ENCODE peak calls at places on chromosomes 13 and 19, in six cellular contexts. F is stromal cell of bone marrow; Q is activated CD4-positive, alpha-beta T cell treated with anti-CD3 and anti-CD28 coated beads for 24 hours; N is CD8-positive, alpha-beta memory T cell; Z is ovary; E is hepatic stellate cell. G is an unnamed sample.
A peak's percentile ranks its signal among the peaks of the same experiment; 100 is the strongest.

GRCh38 chr19:41887711-41888382 is 4.9 kb downstream of the ARHGEF1 start:
- DNase-seq in F (no peak), Q (peak; percentile 76), N (peak; percentile 70), Z (no peak), E (no peak), G (no peak)

GRCh38 chr13:43132911-43133310 is 109.5 kb downstream of the DNAJC15 start:
- DNase-seq in F (no peak), Q (no peak), N (no peak), Z (no peak), E (no peak), G (no peak)

GRCh38 chr13:45055902-45056648 is 64.2 kb upstream of the GTF2F2 start:
- DNase-seq in F (peak; percentile 67), Q (no peak), N (no peak), Z (peak; percentile 28), E (no peak), G (peak; percentile 6)

GRCh38 chr13:65841156-65841555 is 1389.0 kb downstream of the PCDH9 start:
- DNase-seq in F (no peak), Q (no peak), N (no peak), Z (no peak), E (no peak), G (no peak)

GRCh38 chr19:5035817-5036732 is 67.2 kb downstream of the KDM4B start:
- DNase-seq in F (no peak), Q (no peak), N (no peak), Z (peak; percentile 40), E (no peak), G (no peak)

GRCh38 chr13:39317284-39317683 is 279.0 kb downstream of the NHLRC3 start:
- DNase-seq in F (peak; percentile 65), Q (no peak), N (no peak), Z (peak; percentile 44), E (no peak), G (no peak)

GRCh38 chr19:41595258-41595889 is 19.4 kb downstream of the CEACAM21 start:
- DNase-seq in F (peak; percentile 50), Q (peak; percentile 51), N (peak; percentile 37), Z (no peak), E (peak; percentile 64), G (peak; percentile 71)

GRCh38 chr13:52994865-52995264 is 33.7 kb upstream of the OLFM4 start:
- DNase-seq in F (no peak), Q (no peak), N (no peak), Z (no peak), E (no peak), G (no peak)

GRCh38 chr19:54310543-54310942 is 2.4 kb downstream of the LILRA5 start:
- DNase-seq in F (no peak), Q (no peak), N (no peak), Z (no peak), E (no peak), G (no peak)

GRCh38 chr19:4715529-4716221 is 8.0 kb downstream of the DPP9 start:
- DNase-seq in F (no peak), Q (no peak), N (no peak), Z (no peak), E (no peak), G (no peak)

GRCh38 chr13:95222733-95223018 is 78.6 kb downstream of the ABCC4 start:
- DNase-seq in F (no peak), Q (no peak), N (no peak), Z (no peak), E (no peak), G (no peak)

GRCh38 chr13:92775631-92776030 is 451.0 kb upstream of the GPC6 start:
- DNase-seq in F (no peak), Q (no peak), N (no peak), Z (no peak), E (no peak), G (no peak)

GRCh38 chr13:101795025-101795424 is 342.6 kb downstream of the ITGBL1 start:
- DNase-seq in F (no peak), Q (no peak), N (no peak), Z (no peak), E (no peak), G (no peak)

GRCh38 chr19:2507109-2507508 is 31.2 kb downstream of the GADD45B start:
- DNase-seq in F (peak; percentile 25), Q (no peak), N (no peak), Z (no peak), E (no peak), G (no peak)

GRCh38 chr13:43307921-43308433 is 284.6 kb downstream of the DNAJC15 start:
- DNase-seq in F (no peak), Q (no peak), N (no peak), Z (peak; percentile 87), E (peak; percentile 29), G (no peak)

GRCh38 chr19:45556835-45557234 is 27.8 kb downstream of the OPA3 start:
- DNase-seq in F (no peak), Q (no peak), N (no peak), Z (no peak), E (no peak), G (no peak)

GRCh38 chr13:108342369-108343289 is 73.1 kb downstream of the TNFSF13B start:
- DNase-seq in F (peak; percentile 18), Q (no peak), N (no peak), Z (no peak), E (no peak), G (no peak)

GRCh38 chr13:74657765-74658164 is 523.6 kb upstream of the KLF12 start:
- DNase-seq in F (no peak), Q (no peak), N (no peak), Z (no peak), E (no peak), G (no peak)

GRCh38 chr13:86737334-86737932 is 933.7 kb upstream of the SLITRK5 start:
- DNase-seq in F (no peak), Q (no peak), N (no peak), Z (no peak), E (no peak), G (no peak)

GRCh38 chr19:28213476-28214082 is 999.4 kb downstream of the UQCRFS1 start:
- DNase-seq in F (no peak), Q (no peak), N (no peak), Z (no peak), E (no peak), G (no peak)

GRCh38 chr19:12284631-12285030 is 10.1 kb downstream of the ZNF44 start:
- DNase-seq in F (no peak), Q (no peak), N (no peak), Z (no peak), E (no peak), G (no peak)

GRCh38 chr19:11364296-11364904 is 9.2 kb downstream of the PLPPR2 start:
- DNase-seq in F (no peak), Q (no peak), N (no peak), Z (no peak), E (no peak), G (no peak)

GRCh38 chr13:44967656-44968451 is 21.4 kb downstream of the NUFIP1 start:
- DNase-seq in F (peak; percentile 12), Q (no peak), N (no peak), Z (no peak), E (peak; percentile 17), G (no peak)

GRCh38 chr13:112730157-112730671 is 40.4 kb downstream of the ATP11A start:
- DNase-seq in F (no peak), Q (no peak), N (no peak), Z (peak; percentile 17), E (no peak), G (no peak)

GRCh38 chr19:18232540-18233223 is 6.4 kb upstream of the PDE4C start:
- DNase-seq in F (no peak), Q (no peak), N (no peak), Z (no peak), E (no peak), G (no peak)

GRCh38 chr13:98429531-98429930 is 147.4 kb downstream of the STK24 start:
- DNase-seq in F (no peak), Q (no peak), N (no peak), Z (no peak), E (no peak), G (no peak)

GRCh38 chr13:107205318-107206112 is 637.6 kb upstream of the ARGLU1 start:
- DNase-seq in F (peak; percentile 37), Q (peak; percentile 44), N (peak; percentile 36), Z (peak; percentile 66), E (peak; percentile 67), G (no peak)

GRCh38 chr13:35086667-35087066 is 144.6 kb downstream of the NBEA start:
- DNase-seq in F (no peak), Q (no peak), N (no peak), Z (no peak), E (no peak), G (no peak)

GRCh38 chr19:33962161-33962560 is 165.5 kb downstream of the KCTD15 start:
- DNase-seq in F (no peak), Q (no peak), N (no peak), Z (no peak), E (no peak), G (no peak)

GRCh38 chr13:51549050-51549449 is 35.2 kb upstream of the WDFY2 start:
- DNase-seq in F (no peak), Q (no peak), N (no peak), Z (no peak), E (no peak), G (no peak)

GRCh38 chr19:18939922-18940775 is 868 bp downstream of the HOMER3 start:
- DNase-seq in F (peak; percentile 35), Q (no peak), N (no peak), Z (peak; percentile 71), E (peak; percentile 78), G (peak; percentile 35)

GRCh38 chr13:48560657-48561337 is 27.9 kb upstream of the RCBTB2 start:
- DNase-seq in F (no peak), Q (no peak), N (no peak), Z (no peak), E (no peak), G (no peak)

GRCh38 chr13:50128406-50129048 is 113.3 kb downstream of the KCNRG start:
- DNase-seq in F (no peak), Q (no peak), N (no peak), Z (no peak), E (no peak), G (no peak)

GRCh38 chr13:30864352-30865130 is 41.5 kb upstream of the MEDAG start:
- DNase-seq in F (peak; percentile 74), Q (no peak), N (no peak), Z (peak; percentile 60), E (peak; percentile 60), G (no peak)

GRCh38 chr19:2385053-2385721 is 25.1 kb downstream of the TMPRSS9 start:
- DNase-seq in F (no peak), Q (no peak), N (no peak), Z (no peak), E (peak; percentile 65), G (peak; percentile 48)

GRCh38 chr13:46146898-46147297 is 35.1 kb downstream of the LCP1 start:
- DNase-seq in F (no peak), Q (no peak), N (no peak), Z (no peak), E (peak; percentile 21), G (no peak)

GRCh38 chr19:14369399-14370168 is 11.7 kb upstream of the ADGRE5 start:
- DNase-seq in F (peak; percentile 47), Q (peak; percentile 77), N (peak; percentile 82), Z (no peak), E (no peak), G (no peak)

GRCh38 chr19:16342002-16342715 is 17.5 kb downstream of the KLF2 start:
- DNase-seq in F (no peak), Q (no peak), N (no peak), Z (no peak), E (no peak), G (no peak)